ENCODE peak calls at places on chromosomes 1 and 21, in four cellular contexts. F is H7, S is EH, K is IMR-90. R is an unnamed sample.

GRCh38 chr1:183543619-183544204 is 46.5 kb downstream of the NCF2 start:
- DNase-seq in F (no peak), S (peak), K (peak), R (peak)

GRCh38 chr21:40166291-40166843 is 299.1 kb downstream of the PCP4 start:
- DNase-seq in F (peak), S (peak), K (no peak), R (peak)

GRCh38 chr1:231020139-231020601 is 19.9 kb downstream of the FAM89A start:
- DNase-seq in F (no peak), S (peak), K (peak), R (peak)

GRCh38 chr1:89999628-90000027 is 4.7 kb downstream of the ZNF326 start:
- DNase-seq in F (no peak), S (no peak), K (no peak), R (no peak)

GRCh38 chr1:175572932-175573871 is 170.2 kb downstream of the TNR start:
- DNase-seq in F (no peak), S (no peak), K (no peak), R (no peak)

GRCh38 chr1:38151399-38151798 is 104.8 kb upstream of the POU3F1 start:
- DNase-seq in F (no peak), S (no peak), K (no peak), R (no peak)

GRCh38 chr1:160520999-160521398 is 2.1 kb downstream of the SLAMF6 start:
- DNase-seq in F (no peak), S (no peak), K (no peak), R (no peak)

GRCh38 chr1:87642581-87643129 is 314.0 kb downstream of the LMO4 start:
- DNase-seq in F (peak), S (peak), K (peak), R (peak)

GRCh38 chr1:5603353-5604104 is 388.7 kb downstream of the NPHP4 start:
- DNase-seq in F (no peak), S (no peak), K (no peak), R (no peak)

GRCh38 chr1:173473599-173474011 is 3.5 kb upstream of the PRDX6 start:
- DNase-seq in F (no peak), S (peak), K (peak), R (no peak)

GRCh38 chr1:119982006-119982405 is 85.7 kb upstream of the ADAM30 start:
- DNase-seq in F (no peak), S (peak), K (peak), R (no peak)

GRCh38 chr1:115229016-115229415 is 109.0 kb downstream of the NGF start:
- DNase-seq in F (no peak), S (no peak), K (no peak), R (no peak)

GRCh38 chr1:98794196-98794886 is 132.8 kb downstream of the SNX7 start:
- DNase-seq in F (peak), S (peak), K (peak), R (peak)

R was measured in GM23338.